ENCODE peak calls at places on chromosome 17, in seven cellular contexts. One of them, this sample, is unnamed.

GRCh38 chr17:32385971-32386370 is 36.0 kb downstream of the ZNF207 start:
- DNase-seq in H4: no peak
- DNase-seq in lower lobe of right lung: no peak
- DNase-seq in naive thymus-derived CD4-positive, alpha-beta T cell: no peak
- DNase-seq in Caki2: no peak
- DNase-seq in HT-29: no peak
- DNase-seq in K562: no peak
- DNase-seq in this sample: no peak

GRCh38 chr17:27631409-27631755 is 394 bp downstream of the LGALS9 start:
- DNase-seq in K562: no peak
- DNase-seq in HT-29: no peak
- DNase-seq in Caki2: no peak
- DNase-seq in lower lobe of right lung: no peak
- DNase-seq in H4: no peak
- DNase-seq in naive thymus-derived CD4-positive, alpha-beta T cell: no peak
- DNase-seq in this sample: peak; percentile 57

GRCh38 chr17:70081885-70082284 is 6.9 kb downstream of the KCNJ16 start:
- DNase-seq in HT-29: no peak
- DNase-seq in lower lobe of right lung: no peak
- DNase-seq in H4: no peak
- DNase-seq in K562: no peak
- DNase-seq in Caki2: no peak
- DNase-seq in naive thymus-derived CD4-positive, alpha-beta T cell: no peak
- DNase-seq in this sample: no peak

GRCh38 chr17:7477392-7478275 is 1.8 kb downstream of the ZBTB4 start:
- DNase-seq in Caki2: no peak
- DNase-seq in K562: peak; percentile 32
- DNase-seq in lower lobe of right lung: peak; percentile 77
- DNase-seq in HT-29: no peak
- DNase-seq in naive thymus-derived CD4-positive, alpha-beta T cell: no peak
- DNase-seq in H4: peak; percentile 36
- DNase-seq in this sample: no peak

GRCh38 chr17:15261818-15262290 is 3.3 kb downstream of the PMP22 start:
- DNase-seq in K562: no peak
- DNase-seq in lower lobe of right lung: no peak
- DNase-seq in naive thymus-derived CD4-positive, alpha-beta T cell: no peak
- DNase-seq in H4: peak; percentile 18
- DNase-seq in Caki2: no peak
- DNase-seq in HT-29: no peak
- DNase-seq in this sample: no peak

GRCh38 chr17:67615011-67615561 is 102.7 kb upstream of the NOL11 start:
- DNase-seq in Caki2: no peak
- DNase-seq in H4: no peak
- DNase-seq in HT-29: no peak
- DNase-seq in naive thymus-derived CD4-positive, alpha-beta T cell: no peak
- DNase-seq in lower lobe of right lung: no peak
- DNase-seq in K562: no peak
- DNase-seq in this sample: no peak

GRCh38 chr17:10120749-10121148 is 77.7 kb downstream of the GAS7 start:
- DNase-seq in K562: no peak
- DNase-seq in HT-29: no peak
- DNase-seq in H4: no peak
- DNase-seq in Caki2: no peak
- DNase-seq in lower lobe of right lung: no peak
- DNase-seq in naive thymus-derived CD4-positive, alpha-beta T cell: no peak
- DNase-seq in this sample: no peak

GRCh38 chr17:67427410-67427809 is 50.3 kb downstream of the PITPNC1 start:
- DNase-seq in lower lobe of right lung: no peak
- DNase-seq in HT-29: no peak
- DNase-seq in Caki2: peak; percentile 88
- DNase-seq in H4: no peak
- DNase-seq in K562: no peak
- DNase-seq in naive thymus-derived CD4-positive, alpha-beta T cell: no peak
- DNase-seq in this sample: no peak

GRCh38 chr17:2420131-2420530 is 19.3 kb upstream of the MNT start:
- DNase-seq in K562: no peak
- DNase-seq in lower lobe of right lung: no peak
- DNase-seq in HT-29: no peak
- DNase-seq in H4: no peak
- DNase-seq in Caki2: no peak
- DNase-seq in naive thymus-derived CD4-positive, alpha-beta T cell: no peak
- DNase-seq in this sample: no peak

GRCh38 chr17:44915727-44916058 is 393 bp upstream of the GFAP start:
- DNase-seq in Caki2: no peak
- DNase-seq in H4: no peak
- DNase-seq in naive thymus-derived CD4-positive, alpha-beta T cell: no peak
- DNase-seq in lower lobe of right lung: peak; percentile 32
- DNase-seq in HT-29: no peak
- DNase-seq in K562: no peak
- DNase-seq in this sample: no peak

GRCh38 chr17:15510361-15510760 is 42.9 kb upstream of the CDRT4 start:
- DNase-seq in K562: no peak
- DNase-seq in H4: peak; percentile 65
- DNase-seq in naive thymus-derived CD4-positive, alpha-beta T cell: no peak
- DNase-seq in lower lobe of right lung: no peak
- DNase-seq in Caki2: no peak
- DNase-seq in HT-29: peak; percentile 1
- DNase-seq in this sample: no peak

GRCh38 chr17:57097832-57098421 is 12.9 kb downstream of the AKAP1 start:
- DNase-seq in H4: peak; percentile 89
- DNase-seq in lower lobe of right lung: no peak
- DNase-seq in K562: no peak
- DNase-seq in Caki2: peak; percentile 38
- DNase-seq in HT-29: no peak
- DNase-seq in naive thymus-derived CD4-positive, alpha-beta T cell: no peak
- DNase-seq in this sample: no peak

GRCh38 chr17:35738519-35739133 is 7.2 kb downstream of the RASL10B start:
- DNase-seq in naive thymus-derived CD4-positive, alpha-beta T cell: no peak
- DNase-seq in HT-29: no peak
- DNase-seq in K562: no peak
- DNase-seq in lower lobe of right lung: no peak
- DNase-seq in Caki2: no peak
- DNase-seq in H4: no peak
- DNase-seq in this sample: no peak

GRCh38 chr17:8312726-8313600 is 2.9 kb downstream of the ARHGEF15 start:
- DNase-seq in Caki2: no peak
- DNase-seq in naive thymus-derived CD4-positive, alpha-beta T cell: no peak
- DNase-seq in lower lobe of right lung: no peak
- DNase-seq in K562: no peak
- DNase-seq in HT-29: no peak
- DNase-seq in H4: no peak
- DNase-seq in this sample: no peak

GRCh38 chr17:2083613-2084128 is 28.8 kb downstream of the HIC1 start:
- DNase-seq in lower lobe of right lung: peak; percentile 68
- DNase-seq in HT-29: peak; percentile 22
- DNase-seq in Caki2: peak; percentile 44
- DNase-seq in H4: no peak
- DNase-seq in naive thymus-derived CD4-positive, alpha-beta T cell: no peak
- DNase-seq in K562: no peak
- DNase-seq in this sample: no peak

GRCh38 chr17:32350662-32351418 is 883 bp downstream of the ZNF207 start:
- DNase-seq in HT-29: peak; percentile 80
- DNase-seq in lower lobe of right lung: no peak
- DNase-seq in naive thymus-derived CD4-positive, alpha-beta T cell: no peak
- DNase-seq in K562: peak; percentile 39
- DNase-seq in H4: peak; percentile 35
- DNase-seq in Caki2: peak; percentile 63
- DNase-seq in this sample: no peak

GRCh38 chr17:81102352-81102751 is 63.0 kb upstream of the PVALEF start:
- DNase-seq in K562: no peak
- DNase-seq in H4: no peak
- DNase-seq in naive thymus-derived CD4-positive, alpha-beta T cell: no peak
- DNase-seq in HT-29: no peak
- DNase-seq in lower lobe of right lung: no peak
- DNase-seq in Caki2: no peak
- DNase-seq in this sample: no peak

GRCh38 chr17:77345260-77345910 is 204.6 kb downstream of the SEC14L1 start:
- DNase-seq in HT-29: no peak
- DNase-seq in H4: no peak
- DNase-seq in K562: no peak
- DNase-seq in Caki2: no peak
- DNase-seq in naive thymus-derived CD4-positive, alpha-beta T cell: no peak
- DNase-seq in lower lobe of right lung: no peak
- DNase-seq in this sample: no peak

GRCh38 chr17:55067697-55068439 is 99.3 kb downstream of the STXBP4 start:
- DNase-seq in naive thymus-derived CD4-positive, alpha-beta T cell: no peak
- DNase-seq in Caki2: no peak
- DNase-seq in lower lobe of right lung: no peak
- DNase-seq in K562: peak; percentile 50
- DNase-seq in HT-29: no peak
- DNase-seq in H4: no peak
- DNase-seq in this sample: no peak

GRCh38 chr17:75194879-75195278 is 10.6 kb upstream of the NUP85 start:
- DNase-seq in lower lobe of right lung: no peak
- DNase-seq in H4: no peak
- DNase-seq in naive thymus-derived CD4-positive, alpha-beta T cell: no peak
- DNase-seq in K562: no peak
- DNase-seq in Caki2: peak; percentile 97
- DNase-seq in HT-29: no peak
- DNase-seq in this sample: no peak

GRCh38 chr17:75078097-75079022 is 9.4 kb upstream of the SLC16A5 start:
- DNase-seq in HT-29: peak; percentile 81
- DNase-seq in Caki2: peak; percentile 84
- DNase-seq in H4: peak; percentile 67
- DNase-seq in lower lobe of right lung: peak; percentile 68
- DNase-seq in naive thymus-derived CD4-positive, alpha-beta T cell: no peak
- DNase-seq in K562: no peak
- DNase-seq in this sample: peak; percentile 58

GRCh38 chr17:62627904-62628603 is 584 bp downstream of the MRC2 start:
- DNase-seq in K562: peak; percentile 40
- DNase-seq in naive thymus-derived CD4-positive, alpha-beta T cell: no peak
- DNase-seq in lower lobe of right lung: peak; percentile 63
- DNase-seq in Caki2: peak; percentile 27
- DNase-seq in H4: peak; percentile 60
- DNase-seq in HT-29: no peak
- DNase-seq in this sample: no peak

GRCh38 chr17:42188749-42189650 is 3.7 kb upstream of the HCRT start:
- DNase-seq in HT-29: no peak
- DNase-seq in naive thymus-derived CD4-positive, alpha-beta T cell: no peak
- DNase-seq in K562: no peak
- DNase-seq in H4: no peak
- DNase-seq in Caki2: no peak
- DNase-seq in lower lobe of right lung: no peak
- DNase-seq in this sample: no peak

GRCh38 chr17:59890720-59891119 is 2.0 kb downstream of the TUBD1 start:
- DNase-seq in lower lobe of right lung: no peak
- DNase-seq in naive thymus-derived CD4-positive, alpha-beta T cell: no peak
- DNase-seq in H4: no peak
- DNase-seq in K562: peak; percentile 20
- DNase-seq in HT-29: no peak
- DNase-seq in Caki2: peak; percentile 18
- DNase-seq in this sample: no peak

GRCh38 chr17:62787358-62787757 is 20.8 kb downstream of the MARCHF10 start:
- DNase-seq in naive thymus-derived CD4-positive, alpha-beta T cell: no peak
- DNase-seq in lower lobe of right lung: no peak
- DNase-seq in HT-29: no peak
- DNase-seq in K562: no peak
- DNase-seq in H4: no peak
- DNase-seq in Caki2: no peak
- DNase-seq in this sample: no peak

GRCh38 chr17:5837055-5837491 is 233.1 kb upstream of the WSCD1 start:
- DNase-seq in naive thymus-derived CD4-positive, alpha-beta T cell: no peak
- DNase-seq in K562: no peak
- DNase-seq in Caki2: peak; percentile 95
- DNase-seq in lower lobe of right lung: no peak
- DNase-seq in H4: peak; percentile 60
- DNase-seq in HT-29: peak; percentile 46
- DNase-seq in this sample: no peak

GRCh38 chr17:3639981-3640596 is 3.5 kb downstream of the CTNS start:
- DNase-seq in lower lobe of right lung: no peak
- DNase-seq in Caki2: no peak
- DNase-seq in HT-29: no peak
- DNase-seq in H4: no peak
- DNase-seq in K562: peak; percentile 69
- DNase-seq in naive thymus-derived CD4-positive, alpha-beta T cell: no peak
- DNase-seq in this sample: no peak

GRCh38 chr17:68972119-68972704 is 17.0 kb upstream of the ABCA8 start:
- DNase-seq in H4: no peak
- DNase-seq in Caki2: no peak
- DNase-seq in K562: peak; percentile 49
- DNase-seq in lower lobe of right lung: no peak
- DNase-seq in naive thymus-derived CD4-positive, alpha-beta T cell: no peak
- DNase-seq in HT-29: peak; percentile 41
- DNase-seq in this sample: no peak

GRCh38 chr17:74757931-74758845 is 9.8 kb downstream of the NHERF1 start:
- DNase-seq in K562: no peak
- DNase-seq in Caki2: no peak
- DNase-seq in naive thymus-derived CD4-positive, alpha-beta T cell: no peak
- DNase-seq in lower lobe of right lung: no peak
- DNase-seq in HT-29: peak; percentile 66
- DNase-seq in H4: no peak
- DNase-seq in this sample: no peak